ENCODE peak calls at places on chromosomes 7 and 10, in six cellular contexts. C is A673, W is fibroblast of lung, P is hepatocyte, E is PC-3, K is SK-N-MC. V is an unnamed sample.

GRCh38 chr10:129936923-129937300 is 27.2 kb downstream of the EBF3 start:
- DNase-seq in C (no peak), W (no peak), P (no peak), K (no peak), E (no peak), V (no peak)

GRCh38 chr10:11598749-11599396 is 12.6 kb downstream of the USP6NL start:
- DNase-seq in E (no peak), K (no peak), W (no peak), C (peak), P (no peak), V (no peak)

GRCh38 chr7:28329616-28330373 is 82.5 kb upstream of the CREB5 start:
- DNase-seq in W (peak), P (no peak), C (no peak), K (no peak), E (no peak), V (no peak)

GRCh38 chr7:1297476-1297972 is 64.9 kb downstream of the UNCX start:
- DNase-seq in K (no peak), P (no peak), W (no peak), E (no peak), C (peak), V (no peak)

GRCh38 chr7:42494722-42495121 is 257.7 kb upstream of the GLI3 start:
- DNase-seq in C (no peak), E (no peak), P (no peak), K (no peak), W (no peak), V (no peak)

GRCh38 chr10:44818721-44819127 is 92.4 kb upstream of the TMEM72 start:
- DNase-seq in K (no peak), W (no peak), C (no peak), P (no peak), E (no peak), V (no peak)

GRCh38 chr7:121107923-121108498 is 119.5 kb downstream of the CPED1 start:
- DNase-seq in E (peak), K (peak), C (peak), P (peak), W (peak), V (peak)

GRCh38 chr7:151597541-151597940 is 77.8 kb upstream of the RHEB start:
- DNase-seq in P (no peak), E (no peak), W (no peak), C (no peak), K (no peak), V (no peak)

GRCh38 chr10:71393841-71394475 is 2.8 kb upstream of the CDH23 start:
- DNase-seq in K (no peak), C (no peak), W (no peak), E (no peak), P (no peak), V (no peak)

GRCh38 chr10:72310636-72311035 is 36.9 kb downstream of the DDIT4 start:
- DNase-seq in W (no peak), P (no peak), C (no peak), K (no peak), E (no peak), V (no peak)

GRCh38 chr10:5951167-5951711 is 26.1 kb downstream of the IL15RA start:
- DNase-seq in C (peak), E (peak), W (peak), P (no peak), K (no peak), V (no peak)

GRCh38 chr7:135757719-135758411 is 9.3 kb upstream of the FAM180A start:
- DNase-seq in K (no peak), C (peak), E (no peak), W (peak), P (no peak), V (no peak)

GRCh38 chr7:155533827-155534690 is 12.3 kb downstream of the CNPY1 start:
- DNase-seq in K (no peak), P (peak), W (peak), E (no peak), C (peak), V (peak)

GRCh38 chr10:126215767-126216166 is 172.5 kb downstream of the ADAM12 start:
- DNase-seq in P (no peak), W (no peak), C (no peak), E (no peak), K (no peak), V (no peak)

GRCh38 chr10:3783721-3784432 is 1.1 kb downstream of the KLF6 start:
- DNase-seq in P (peak), W (peak), C (peak), K (no peak), E (peak), V (peak)

GRCh38 chr10:22977751-22978150 is 49.9 kb downstream of the ARMC3 start:
- DNase-seq in W (no peak), C (no peak), E (no peak), P (no peak), K (no peak), V (no peak)

GRCh38 chr7:32762321-32762669 is 129.3 kb downstream of the KBTBD2 start:
- DNase-seq in W (no peak), K (no peak), P (no peak), C (no peak), E (no peak), V (no peak)

GRCh38 chr7:32762894-32763293 is 128.7 kb downstream of the KBTBD2 start:
- DNase-seq in E (no peak), C (no peak), K (no peak), W (no peak), P (no peak), V (peak)

GRCh38 chr7:32765185-32765584 is 126.4 kb downstream of the KBTBD2 start:
- DNase-seq in K (no peak), W (no peak), C (no peak), P (no peak), E (no peak), V (no peak)

DNA sequence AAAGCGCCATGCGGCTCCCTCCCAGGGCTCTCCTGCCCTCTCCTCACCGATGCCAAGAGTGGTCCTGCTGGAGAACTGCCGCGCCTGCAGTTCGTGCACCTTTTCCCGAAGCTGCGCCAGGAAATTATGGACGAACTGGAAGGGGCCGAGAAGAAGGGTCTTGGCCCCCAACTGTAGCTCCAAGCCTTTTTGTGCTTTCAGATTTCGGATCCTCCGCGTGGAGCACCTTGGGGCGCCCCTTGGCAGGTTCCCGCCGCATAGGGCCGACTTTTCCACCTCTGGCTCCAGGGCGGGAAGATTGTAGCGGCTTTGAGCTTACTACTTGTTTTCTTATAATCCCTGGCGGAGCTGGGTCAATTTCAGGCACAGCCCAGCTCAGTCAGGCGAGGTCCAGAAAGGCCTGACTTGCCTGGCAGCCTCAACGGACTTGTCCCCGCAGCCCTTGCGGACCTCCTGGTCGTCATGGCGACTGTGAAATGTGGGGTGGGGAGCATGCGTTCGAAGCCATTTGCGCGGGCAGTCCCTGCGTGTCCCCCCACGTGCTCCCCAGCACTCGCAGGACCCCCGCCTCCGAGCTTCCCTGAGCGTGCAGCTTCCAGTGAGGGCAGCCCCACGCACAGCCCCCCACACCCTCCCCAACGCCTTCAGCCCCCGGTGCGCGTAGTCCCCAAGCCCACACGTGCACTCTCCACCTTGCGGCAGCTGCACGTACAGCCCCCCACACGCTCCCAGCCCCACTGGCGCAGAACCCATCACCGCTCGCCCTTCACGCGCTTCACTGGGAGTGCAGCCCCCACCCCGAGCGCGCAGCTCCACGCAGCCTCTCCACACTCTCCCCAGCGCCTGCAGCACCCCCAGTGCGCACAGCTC is 129.9 kb downstream of the KBTBD2 start:
- DNase-seq in P (no peak), E (no peak), W (no peak), K (no peak), C (no peak), V (peak)
- TF ChIP-seq EZH2 in P (peak), E (no peak), W (no peak), K (no peak), C (no peak), V (peak)

GRCh38 chr10:80203835-80204148 is 1.5 kb downstream of the ANXA11 start:
- DNase-seq in W (no peak), K (no peak), C (no peak), P (no peak), E (no peak), V (no peak)
- H3K4me3 ChIP-seq in W (peak), K (peak), C (peak), P (peak), E (peak), V (peak)

DNA sequence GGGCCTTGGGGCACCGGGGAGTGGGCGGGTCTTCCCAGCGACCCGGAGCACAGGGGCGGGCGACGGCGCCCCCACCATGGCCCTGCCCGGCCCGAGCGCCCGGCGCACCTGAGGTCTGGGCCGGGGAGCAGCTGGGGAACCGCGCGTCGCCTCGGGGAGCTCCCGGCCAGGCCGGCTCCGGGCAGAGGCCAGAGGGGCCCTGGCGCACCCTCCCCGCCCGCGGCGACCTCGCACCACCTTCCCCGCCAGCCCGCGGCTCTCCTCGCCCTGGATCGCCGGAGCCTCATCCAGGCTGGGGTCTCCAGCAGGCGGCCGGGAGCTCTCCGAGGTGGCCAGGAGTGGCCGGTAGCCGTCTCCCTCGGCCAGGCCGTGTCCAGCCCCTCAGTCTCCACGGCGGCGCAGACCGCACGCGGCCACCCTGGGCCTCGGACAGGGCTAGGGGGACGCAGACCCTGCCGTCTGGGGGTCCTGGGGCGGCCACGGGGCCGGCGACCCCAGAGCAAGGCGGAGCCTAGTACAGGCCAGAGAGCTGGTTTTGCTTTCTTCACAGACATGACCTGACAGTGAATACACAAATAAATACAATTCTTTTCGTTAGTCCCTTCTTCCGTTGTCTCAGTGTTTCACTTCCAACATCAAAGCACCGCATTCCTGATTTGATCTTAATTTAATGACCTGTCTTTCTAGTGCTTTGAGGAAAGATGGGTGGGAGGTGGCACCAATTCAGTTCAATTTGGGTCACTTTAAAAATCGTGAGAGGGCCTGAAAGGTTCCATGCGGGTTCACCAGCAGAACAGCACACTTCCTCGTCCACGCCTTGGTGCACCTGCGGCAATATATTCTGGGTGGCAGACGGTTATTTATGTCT is 357.0 kb downstream of the DNAJB6 start:
- DNase-seq in P (no peak), W (no peak), E (no peak), C (no peak), K (no peak), V (no peak)
- TF ChIP-seq EZH2 in P (peak), W (no peak), E (no peak), C (no peak), K (no peak), V (peak)

DNA sequence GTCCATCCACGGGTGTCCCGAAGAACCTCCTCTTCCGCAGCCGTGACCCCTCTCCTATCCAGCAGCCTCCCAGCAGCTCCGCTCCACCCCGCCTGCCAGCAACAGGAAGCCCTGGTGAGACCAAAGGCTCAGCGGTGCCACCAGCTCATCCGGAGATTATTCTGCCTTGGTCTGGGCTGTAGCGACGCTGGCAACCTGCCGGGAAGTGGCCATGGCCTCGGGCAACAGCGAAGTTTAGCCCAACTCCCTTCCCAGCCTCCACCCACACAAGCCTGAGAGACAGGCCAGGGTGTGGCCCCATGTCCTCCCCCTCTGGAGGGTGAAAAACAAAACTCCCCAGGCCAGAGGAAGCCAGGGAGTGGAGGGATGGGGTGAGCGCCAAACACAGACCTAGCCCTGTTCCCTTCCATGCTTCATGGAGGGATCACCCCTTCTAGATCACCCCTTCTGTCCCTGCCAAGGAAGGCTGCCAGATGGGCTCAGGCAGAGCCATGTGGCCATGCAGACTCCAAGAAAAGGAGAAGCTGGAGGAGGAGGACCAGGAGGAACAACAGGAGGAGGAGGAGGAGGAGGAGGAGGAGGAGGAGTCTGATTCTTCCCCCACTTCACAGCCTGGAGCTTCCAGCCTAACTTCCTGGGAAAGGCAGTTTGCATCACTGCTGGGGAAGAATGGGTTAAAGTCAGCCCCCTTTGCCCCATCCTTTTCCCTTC is 924 bp downstream of the CALHM2 start:
- DNase-seq in K (no peak), E (peak), P (no peak), W (peak), C (peak), V (no peak)
- H3K4me3 ChIP-seq in K (peak), E (peak), P (peak), W (peak), C (peak), V (peak)

DNA sequence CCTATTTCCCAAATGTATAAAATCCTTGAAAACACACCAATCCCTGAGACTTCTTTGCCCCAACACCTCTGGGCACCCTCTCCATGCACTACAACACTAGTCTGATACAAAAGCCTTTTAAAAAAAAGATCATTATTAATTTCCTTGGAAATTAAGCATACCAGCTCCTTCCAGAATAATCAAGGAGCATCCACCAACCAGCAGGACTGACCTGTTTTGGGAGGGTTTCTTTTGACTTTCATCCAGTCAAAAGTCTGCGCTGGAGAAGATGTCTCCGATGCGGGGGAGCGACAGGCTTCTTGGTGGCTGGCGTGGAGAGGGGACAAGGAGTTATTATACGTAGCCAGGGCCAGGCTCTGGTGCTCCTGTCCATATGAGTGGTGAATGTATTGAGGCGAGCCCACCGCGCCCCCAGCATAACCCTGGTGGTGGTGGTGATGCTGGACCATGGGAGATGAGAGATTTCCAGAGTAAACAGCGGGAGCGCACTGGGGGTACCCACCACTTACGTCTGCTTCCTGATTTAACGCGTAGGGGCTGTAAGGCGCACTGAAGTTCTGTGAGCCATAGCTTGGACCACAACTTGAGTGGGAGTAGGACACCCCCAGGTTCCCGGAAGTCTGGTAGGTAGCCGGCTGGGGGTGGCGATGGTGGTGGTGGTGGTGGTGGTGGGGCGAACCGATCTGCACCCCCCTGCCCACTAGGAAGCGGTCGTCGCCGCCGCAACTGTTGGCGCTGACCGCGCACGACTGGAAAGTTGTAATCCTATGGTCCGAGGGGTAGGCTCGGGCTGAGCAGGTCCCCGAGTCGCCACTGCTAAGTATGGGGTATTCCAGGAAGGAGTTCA is 527 bp downstream of the HOXA1 start:
- DNase-seq in C (no peak), P (no peak), W (no peak), E (no peak), K (no peak), V (peak)
- TF ChIP-seq EZH2 in C (peak), P (no peak), W (no peak), E (no peak), K (no peak), V (peak)

GRCh38 chr7:156858523-156858922 is 34.5 kb downstream of the LMBR1 start:
- DNase-seq in P (no peak), C (no peak), K (no peak), E (no peak), W (no peak), V (no peak)
- H3K4me3 ChIP-seq in P (no peak), C (no peak), K (no peak), E (no peak), W (no peak), V (no peak)

DNA sequence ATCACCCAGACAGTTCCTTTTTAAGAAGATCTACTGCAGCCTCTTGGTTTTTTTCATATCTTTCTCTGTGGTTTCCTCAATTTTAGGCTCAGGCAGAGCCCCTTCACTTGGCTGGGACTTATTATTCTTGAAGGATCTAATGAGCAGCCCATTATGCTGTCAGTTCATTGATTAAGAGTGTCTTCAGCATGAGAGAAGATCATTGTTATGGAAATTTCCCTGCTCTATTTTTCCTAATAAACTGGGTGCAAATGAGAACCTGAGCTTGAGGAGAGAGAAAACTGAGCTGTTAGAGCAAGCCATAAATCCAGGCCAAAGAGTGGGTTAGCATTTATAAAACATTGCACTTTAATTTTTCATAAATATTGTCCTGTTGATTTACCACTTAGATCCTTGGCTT is 146.5 kb downstream of the SEC23IP start:
- DNase-seq in P (no peak), K (no peak), C (peak), W (no peak), E (no peak), V (no peak)
- TF ChIP-seq EZH2 in P (no peak), K (no peak), C (no peak), W (no peak), E (no peak), V (no peak)